ENCODE peak calls at places on chromosomes 2 and 18, in six cellular contexts. Q is HepG2, X is K562, I is SK-N-SH, F is H1, G is GM12878. O is an unnamed sample.

GRCh38 chr18:38415811-38416210 is 850.2 kb upstream of the CELF4 start:
- DNase-seq in Q (no peak), X (no peak), I (no peak), F (no peak), G (no peak), O (no peak)

GRCh38 chr2:31415421-31415820 is 879 bp upstream of the XDH start:
- DNase-seq in Q (no peak), X (no peak), I (no peak), F (no peak), G (no peak), O (no peak)

GRCh38 chr2:53058526-53058925 is 709.1 kb upstream of the CHAC2 start:
- DNase-seq in Q (no peak), X (no peak), I (no peak), F (peak; percentile 13), G (no peak), O (no peak)

GRCh38 chr2:152221870-152222269 is 46.3 kb upstream of the STAM2 start:
- DNase-seq in Q (no peak), X (no peak), I (no peak), F (no peak), G (no peak), O (no peak)

GRCh38 chr2:167048829-167049228 is 160.5 kb downstream of the XIRP2 start:
- DNase-seq in Q (no peak), X (no peak), I (no peak), F (no peak), G (no peak), O (no peak)

GRCh38 chr2:26720322-26721166 is 28.0 kb downstream of the KCNK3 start:
- DNase-seq in Q (peak; percentile 58), X (peak; percentile 34), I (peak; percentile 92), F (no peak), G (no peak), O (no peak)

GRCh38 chr18:12008842-12009580 is 27.7 kb downstream of the IMPA2 start:
- DNase-seq in Q (peak; percentile 37), X (no peak), I (no peak), F (no peak), G (no peak), O (no peak)

GRCh38 chr2:165240927-165241326 is 1.7 kb downstream of the SCN2A start:
- DNase-seq in Q (no peak), X (no peak), I (no peak), F (no peak), G (no peak), O (no peak)

GRCh38 chr2:234463626-234464290 is 33.1 kb downstream of the ARL4C start:
- DNase-seq in Q (no peak), X (no peak), I (peak; percentile 73), F (no peak), G (no peak), O (no peak)

GRCh38 chr2:10500601-10501361 is 52.7 kb upstream of the ODC1 start:
- DNase-seq in Q (no peak), X (no peak), I (no peak), F (no peak), G (no peak), O (no peak)

GRCh38 chr2:223600056-223600455 is 2.1 kb downstream of the SCG2 start:
- DNase-seq in Q (no peak), X (no peak), I (no peak), F (no peak), G (no peak), O (no peak)

GRCh38 chr18:48904086-48904485 is 46.7 kb downstream of the SMAD7 start:
- DNase-seq in Q (no peak), X (no peak), I (no peak), F (no peak), G (no peak), O (no peak)

GRCh38 chr2:54665436-54665856 is 58.0 kb upstream of the EML6 start:
- DNase-seq in Q (peak; percentile 76), X (peak; percentile 76), I (peak; percentile 48), F (no peak), G (no peak), O (peak; percentile 29)

GRCh38 chr2:160566717-160567116 is 73.1 kb upstream of the RBMS1 start:
- DNase-seq in Q (no peak), X (no peak), I (no peak), F (no peak), G (no peak), O (peak; percentile 78)

GRCh38 chr2:133599813-133600212 is 31.6 kb upstream of the NCKAP5 start:
- DNase-seq in Q (no peak), X (no peak), I (no peak), F (no peak), G (no peak), O (no peak)

GRCh38 chr2:44615950-44616518 is 254.3 kb downstream of the CAMKMT start:
- DNase-seq in Q (no peak), X (peak; percentile 6), I (no peak), F (no peak), G (no peak), O (no peak)

GRCh38 chr2:240620149-240620731 is 5.0 kb upstream of the GPR35 start:
- DNase-seq in Q (no peak), X (no peak), I (no peak), F (no peak), G (no peak), O (no peak)

GRCh38 chr2:120133572-120134244 is 89.5 kb downstream of the TMEM185B start:
- DNase-seq in Q (no peak), X (no peak), I (no peak), F (no peak), G (no peak), O (no peak)
- H3K27ac ChIP-seq in Q (peak overlapping the region; percentile 47), X (no peak overlapping the region), I (no peak overlapping the region), F (peak overlapping the region; percentile 31), G (no peak overlapping the region), O (no peak overlapping the region)

DNA sequence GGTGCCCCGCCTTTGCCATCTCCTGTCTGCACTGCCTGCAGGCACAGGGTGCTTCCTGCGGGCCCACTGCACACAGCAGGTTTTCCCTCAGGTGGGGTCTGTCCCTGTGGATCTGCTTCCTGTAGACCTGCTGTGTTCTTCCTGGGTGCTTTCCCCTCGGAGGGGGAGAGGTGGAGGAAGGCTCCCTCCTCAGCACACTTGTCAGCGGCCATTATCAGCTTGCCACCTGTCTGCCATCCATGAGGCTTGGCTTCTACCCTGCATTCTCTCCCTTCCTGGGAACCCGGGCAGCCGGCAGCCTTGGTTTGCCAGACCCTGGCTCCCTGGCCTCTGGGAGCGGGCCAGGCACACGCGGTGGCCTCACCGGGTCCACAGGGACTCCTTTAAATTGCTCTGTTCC is 58.5 kb downstream of the INPP5D start:
- DNase-seq in Q (no peak), X (no peak), I (no peak), F (no peak), G (no peak), O (no peak)
- TF ChIP-seq GABPA in Q (no peak), X (no peak), I (no peak), F (no peak), G (no peak), O (no peak)

DNA sequence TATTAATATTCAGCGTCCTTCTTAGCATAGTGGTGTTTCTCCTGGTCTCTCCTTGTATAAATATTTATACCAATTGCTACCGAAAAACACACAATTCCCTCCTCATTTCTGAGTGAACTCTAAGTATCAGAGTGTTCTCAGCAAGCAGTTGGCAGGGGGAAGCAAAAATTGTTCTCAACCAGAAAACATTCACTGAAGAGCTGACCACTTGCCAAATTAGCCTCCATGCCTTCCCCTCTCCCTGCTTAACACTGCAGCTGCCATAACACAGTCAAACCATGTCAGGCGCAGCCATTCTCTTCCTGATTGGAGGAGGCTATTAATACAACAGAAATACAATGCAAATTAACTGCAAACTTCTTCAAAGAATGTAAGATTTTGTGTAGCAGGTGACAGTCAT is 105.0 kb downstream of the COL6A3 start:
- DNase-seq in Q (no peak), X (no peak), I (no peak), F (no peak), G (no peak), O (no peak)
- H3K27ac ChIP-seq in Q (no peak overlapping the region), X (no peak overlapping the region), I (no peak overlapping the region), F (no peak overlapping the region), G (no peak overlapping the region), O (no peak overlapping the region)

DNA sequence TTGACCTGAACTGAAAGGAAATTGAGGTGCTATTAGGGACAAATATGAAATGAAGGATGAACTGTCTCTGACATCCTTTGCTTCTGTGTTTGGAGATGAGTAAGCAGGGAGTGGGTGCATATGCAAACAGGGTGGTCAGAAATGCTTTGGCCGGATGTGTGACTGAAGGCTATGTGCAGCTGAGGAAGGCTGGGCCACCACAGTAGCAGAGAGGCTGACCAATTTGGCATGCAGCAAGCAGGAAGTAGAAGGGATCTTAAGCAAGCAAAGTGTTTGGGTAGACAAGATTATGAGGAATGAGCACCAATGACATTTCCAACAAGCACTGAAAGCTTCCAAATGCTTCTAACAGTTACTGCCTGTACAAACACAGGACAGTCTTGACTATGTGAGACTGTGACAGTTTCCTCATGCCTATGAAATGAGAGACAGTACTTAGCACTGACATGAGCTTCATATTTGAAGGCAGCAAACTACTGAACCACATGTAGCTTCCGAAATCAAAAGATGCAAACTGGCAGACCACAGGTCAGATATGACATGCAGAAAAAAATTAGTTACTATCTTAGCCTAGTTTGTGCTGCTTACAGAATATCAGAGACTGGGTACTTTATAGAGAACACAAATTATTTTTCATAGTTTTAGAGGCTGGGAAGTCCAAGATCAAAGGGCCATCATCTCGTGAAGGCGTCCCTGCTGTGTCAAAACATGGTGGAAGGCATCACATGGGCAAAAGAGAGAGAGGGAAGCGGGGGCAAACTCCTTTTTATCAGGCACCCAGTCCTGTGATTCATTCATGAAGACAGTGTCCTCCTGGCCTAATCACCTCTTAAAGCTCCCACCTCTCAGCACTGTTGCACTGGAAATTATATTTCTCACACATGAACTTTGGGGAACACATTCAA is 3.2 kb upstream of the ACTR3 start:
- DNase-seq in Q (peak; percentile 62), X (peak; percentile 58), I (no peak), F (no peak), G (peak; percentile 98), O (peak; percentile 80)
- TF ChIP-seq GABPA in Q (no peak), X (peak; percentile 27), I (no peak), F (no peak), G (no peak), O (no peak)

DNA sequence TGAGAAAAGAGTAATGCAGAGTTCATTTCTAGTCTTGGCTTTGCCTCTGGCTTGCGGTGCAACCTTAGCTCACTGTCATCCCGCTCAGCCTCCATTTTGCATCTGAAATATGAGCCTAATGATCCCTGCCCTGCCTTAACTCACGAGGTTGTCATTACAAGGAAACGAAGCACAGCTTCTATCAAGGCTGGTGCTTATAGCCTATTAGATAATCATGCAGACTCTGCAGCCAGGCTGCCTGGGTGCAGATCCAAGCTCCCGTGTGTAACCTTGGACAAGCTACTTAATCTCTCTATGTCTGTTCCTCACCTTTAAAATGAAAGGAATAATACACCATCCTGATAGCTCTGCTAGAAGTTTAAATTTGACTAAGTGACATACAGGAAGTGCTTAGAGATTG is 106.6 kb downstream of the ANTXR1 start:
- DNase-seq in Q (no peak), X (no peak), I (no peak), F (no peak), G (no peak), O (no peak)
- H3K27ac ChIP-seq in Q (no peak overlapping the region), X (no peak overlapping the region), I (peak overlapping the region; percentile 58), F (no peak overlapping the region), G (no peak overlapping the region), O (no peak overlapping the region)

GRCh38 chr2:32963941-32964340 is 17.2 kb downstream of the LTBP1 start:
- DNase-seq in Q (no peak), X (no peak), I (no peak), F (no peak), G (no peak), O (no peak)
- TF ChIP-seq GABPA in Q (no peak), X (no peak), I (no peak), F (no peak), G (no peak), O (no peak)

GRCh38 chr2:71851094-71851755 is 296.4 kb downstream of the CYP26B1 start:
- DNase-seq in Q (no peak), X (no peak), I (no peak), F (no peak), G (no peak), O (no peak)
- H3K27ac ChIP-seq in Q (no peak overlapping the region), X (no peak overlapping the region), I (no peak overlapping the region), F (no peak overlapping the region), G (no peak overlapping the region), O (no peak overlapping the region)